ENCODE peak calls at places on chromosome 1, in nine cellular contexts. One of them, this sample, is unnamed.

GRCh38 chr1:10152709-10153284 is 57.6 kb upstream of the KIF1B start:
- DNase-seq in stimulated activated naive CD8-positive, alpha-beta T cell treated with anti-CD3 and anti-CD28 coated beads, Interleukin-15, Interleukin-2, amounts not matched to agents 100 U/mL and 50 U/mL, for 24 hours: peak
- DNase-seq in cardiac fibroblast: peak
- DNase-seq in naive B cell: peak
- DNase-seq in LHCN-M2: peak
- DNase-seq in tibial artery: peak
- DNase-seq in IMR-90: peak
- DNase-seq in aorta: peak
- DNase-seq in activated CD4-positive, alpha-beta T cell treated with anti-CD3 and anti-CD28 coated beads for 36 hours: peak
- DNase-seq in this sample: no peak

GRCh38 chr1:234435620-234436019 is 43.4 kb downstream of the TARBP1 start:
- DNase-seq in stimulated activated naive CD8-positive, alpha-beta T cell treated with anti-CD3 and anti-CD28 coated beads, Interleukin-15, Interleukin-2, amounts not matched to agents 100 U/mL and 50 U/mL, for 24 hours: no peak
- DNase-seq in cardiac fibroblast: no peak
- DNase-seq in naive B cell: no peak
- DNase-seq in LHCN-M2: no peak
- DNase-seq in tibial artery: no peak
- DNase-seq in IMR-90: no peak
- DNase-seq in aorta: no peak
- DNase-seq in activated CD4-positive, alpha-beta T cell treated with anti-CD3 and anti-CD28 coated beads for 36 hours: no peak
- DNase-seq in this sample: no peak

GRCh38 chr1:183920651-183921050 is 115.7 kb downstream of the RGL1 start:
- DNase-seq in stimulated activated naive CD8-positive, alpha-beta T cell treated with anti-CD3 and anti-CD28 coated beads, Interleukin-15, Interleukin-2, amounts not matched to agents 100 U/mL and 50 U/mL, for 24 hours: no peak
- DNase-seq in cardiac fibroblast: no peak
- DNase-seq in naive B cell: no peak
- DNase-seq in LHCN-M2: no peak
- DNase-seq in tibial artery: no peak
- DNase-seq in IMR-90: no peak
- DNase-seq in aorta: no peak
- DNase-seq in activated CD4-positive, alpha-beta T cell treated with anti-CD3 and anti-CD28 coated beads for 36 hours: no peak
- DNase-seq in this sample: no peak

GRCh38 chr1:55284856-55285255 is 69.7 kb upstream of the USP24 start:
- DNase-seq in stimulated activated naive CD8-positive, alpha-beta T cell treated with anti-CD3 and anti-CD28 coated beads, Interleukin-15, Interleukin-2, amounts not matched to agents 100 U/mL and 50 U/mL, for 24 hours: peak
- DNase-seq in cardiac fibroblast: peak
- DNase-seq in naive B cell: no peak
- DNase-seq in LHCN-M2: peak
- DNase-seq in tibial artery: no peak
- DNase-seq in IMR-90: peak
- DNase-seq in aorta: no peak
- DNase-seq in activated CD4-positive, alpha-beta T cell treated with anti-CD3 and anti-CD28 coated beads for 36 hours: peak
- DNase-seq in this sample: no peak

GRCh38 chr1:215888159-215888558 is 321.1 kb downstream of the KCTD3 start:
- DNase-seq in stimulated activated naive CD8-positive, alpha-beta T cell treated with anti-CD3 and anti-CD28 coated beads, Interleukin-15, Interleukin-2, amounts not matched to agents 100 U/mL and 50 U/mL, for 24 hours: no peak
- DNase-seq in cardiac fibroblast: no peak
- DNase-seq in naive B cell: no peak
- DNase-seq in LHCN-M2: no peak
- DNase-seq in tibial artery: no peak
- DNase-seq in IMR-90: no peak
- DNase-seq in aorta: no peak
- DNase-seq in activated CD4-positive, alpha-beta T cell treated with anti-CD3 and anti-CD28 coated beads for 36 hours: no peak
- DNase-seq in this sample: no peak

GRCh38 chr1:8880068-8880676 is 1.7 kb upstream of the ENO1 start:
- DNase-seq in stimulated activated naive CD8-positive, alpha-beta T cell treated with anti-CD3 and anti-CD28 coated beads, Interleukin-15, Interleukin-2, amounts not matched to agents 100 U/mL and 50 U/mL, for 24 hours: peak
- DNase-seq in cardiac fibroblast: peak
- DNase-seq in naive B cell: no peak
- DNase-seq in LHCN-M2: peak
- DNase-seq in tibial artery: peak
- DNase-seq in IMR-90: peak
- DNase-seq in aorta: peak
- DNase-seq in activated CD4-positive, alpha-beta T cell treated with anti-CD3 and anti-CD28 coated beads for 36 hours: peak
- DNase-seq in this sample: no peak

GRCh38 chr1:119488216-119488615 is 18.8 kb upstream of the HSD3B1 start:
- DNase-seq in stimulated activated naive CD8-positive, alpha-beta T cell treated with anti-CD3 and anti-CD28 coated beads, Interleukin-15, Interleukin-2, amounts not matched to agents 100 U/mL and 50 U/mL, for 24 hours: no peak
- DNase-seq in cardiac fibroblast: no peak
- DNase-seq in naive B cell: no peak
- DNase-seq in LHCN-M2: no peak
- DNase-seq in tibial artery: no peak
- DNase-seq in IMR-90: no peak
- DNase-seq in aorta: no peak
- DNase-seq in activated CD4-positive, alpha-beta T cell treated with anti-CD3 and anti-CD28 coated beads for 36 hours: no peak
- DNase-seq in this sample: no peak

GRCh38 chr1:30407030-30407861 is 316.1 kb downstream of the MATN1 start:
- DNase-seq in stimulated activated naive CD8-positive, alpha-beta T cell treated with anti-CD3 and anti-CD28 coated beads, Interleukin-15, Interleukin-2, amounts not matched to agents 100 U/mL and 50 U/mL, for 24 hours: no peak
- DNase-seq in cardiac fibroblast: no peak
- DNase-seq in naive B cell: no peak
- DNase-seq in LHCN-M2: no peak
- DNase-seq in tibial artery: peak
- DNase-seq in IMR-90: no peak
- DNase-seq in aorta: peak
- DNase-seq in activated CD4-positive, alpha-beta T cell treated with anti-CD3 and anti-CD28 coated beads for 36 hours: no peak
- DNase-seq in this sample: no peak

GRCh38 chr1:88401283-88401682 is 282.8 kb upstream of the PKN2 start:
- DNase-seq in stimulated activated naive CD8-positive, alpha-beta T cell treated with anti-CD3 and anti-CD28 coated beads, Interleukin-15, Interleukin-2, amounts not matched to agents 100 U/mL and 50 U/mL, for 24 hours: no peak
- DNase-seq in cardiac fibroblast: no peak
- DNase-seq in naive B cell: no peak
- DNase-seq in LHCN-M2: no peak
- DNase-seq in tibial artery: no peak
- DNase-seq in IMR-90: no peak
- DNase-seq in aorta: no peak
- DNase-seq in activated CD4-positive, alpha-beta T cell treated with anti-CD3 and anti-CD28 coated beads for 36 hours: no peak
- DNase-seq in this sample: no peak

GRCh38 chr1:81582467-81582986 is 218.2 kb upstream of the ADGRL2 start:
- DNase-seq in stimulated activated naive CD8-positive, alpha-beta T cell treated with anti-CD3 and anti-CD28 coated beads, Interleukin-15, Interleukin-2, amounts not matched to agents 100 U/mL and 50 U/mL, for 24 hours: no peak
- DNase-seq in cardiac fibroblast: peak
- DNase-seq in naive B cell: no peak
- DNase-seq in LHCN-M2: no peak
- DNase-seq in tibial artery: no peak
- DNase-seq in IMR-90: peak
- DNase-seq in aorta: no peak
- DNase-seq in activated CD4-positive, alpha-beta T cell treated with anti-CD3 and anti-CD28 coated beads for 36 hours: no peak
- DNase-seq in this sample: no peak

GRCh38 chr1:237387144-237387505 is 345.1 kb downstream of the RYR2 start:
- DNase-seq in stimulated activated naive CD8-positive, alpha-beta T cell treated with anti-CD3 and anti-CD28 coated beads, Interleukin-15, Interleukin-2, amounts not matched to agents 100 U/mL and 50 U/mL, for 24 hours: no peak
- DNase-seq in cardiac fibroblast: no peak
- DNase-seq in naive B cell: no peak
- DNase-seq in LHCN-M2: no peak
- DNase-seq in tibial artery: no peak
- DNase-seq in IMR-90: no peak
- DNase-seq in aorta: no peak
- DNase-seq in activated CD4-positive, alpha-beta T cell treated with anti-CD3 and anti-CD28 coated beads for 36 hours: no peak
- DNase-seq in this sample: no peak

GRCh38 chr1:36881541-36881940 is 152.8 kb downstream of the GRIK3 start:
- DNase-seq in stimulated activated naive CD8-positive, alpha-beta T cell treated with anti-CD3 and anti-CD28 coated beads, Interleukin-15, Interleukin-2, amounts not matched to agents 100 U/mL and 50 U/mL, for 24 hours: no peak
- DNase-seq in cardiac fibroblast: no peak
- DNase-seq in naive B cell: no peak
- DNase-seq in LHCN-M2: no peak
- DNase-seq in tibial artery: peak
- DNase-seq in IMR-90: no peak
- DNase-seq in aorta: peak
- DNase-seq in activated CD4-positive, alpha-beta T cell treated with anti-CD3 and anti-CD28 coated beads for 36 hours: no peak
- DNase-seq in this sample: no peak

GRCh38 chr1:39635205-39635870 is 4.1 kb downstream of the HEYL start:
- DNase-seq in stimulated activated naive CD8-positive, alpha-beta T cell treated with anti-CD3 and anti-CD28 coated beads, Interleukin-15, Interleukin-2, amounts not matched to agents 100 U/mL and 50 U/mL, for 24 hours: no peak
- DNase-seq in cardiac fibroblast: peak
- DNase-seq in naive B cell: no peak
- DNase-seq in LHCN-M2: peak
- DNase-seq in tibial artery: peak
- DNase-seq in IMR-90: no peak
- DNase-seq in aorta: no peak
- DNase-seq in activated CD4-positive, alpha-beta T cell treated with anti-CD3 and anti-CD28 coated beads for 36 hours: no peak
- DNase-seq in this sample: no peak